ENCODE peak calls at places on chromosomes 12 and 14, in four cellular contexts. V, T, J and P are unnamed samples.

GRCh38 chr12:19148860-19149259 is 19.3 kb downstream of the PLEKHA5 start:
- DNase-seq in V (no peak), T (no peak), J (no peak), P (no peak)

GRCh38 chr12:74849801-74850200 is 312.2 kb downstream of the ATXN7L3B start:
- DNase-seq in V (no peak), T (no peak), J (no peak), P (no peak)

GRCh38 chr14:21229821-21230220 is 39.4 kb downstream of the HNRNPC start:
- DNase-seq in V (no peak), T (no peak), J (no peak), P (no peak)

GRCh38 chr14:101290681-101291080 is 270.6 kb upstream of the DIO3 start:
- DNase-seq in V (no peak), T (no peak), J (no peak), P (no peak)

GRCh38 chr12:64598831-64599230 is 11.5 kb upstream of the RASSF3 start:
- DNase-seq in V (no peak), T (no peak), J (no peak), P (no peak)

GRCh38 chr12:19236656-19237055 is 107.1 kb downstream of the PLEKHA5 start:
- DNase-seq in V (no peak), T (no peak), J (no peak), P (no peak)

GRCh38 chr12:93379432-93380308 is 1.9 kb downstream of the NUDT4 start:
- DNase-seq in V (no peak), T (no peak), J (no peak), P (no peak)

GRCh38 chr12:122981036-122981471 is 573 bp downstream of the ARL6IP4 start:
- DNase-seq in V (peak), T (no peak), J (no peak), P (no peak)

GRCh38 chr14:87156878-87157277 is 836.1 kb downstream of the GALC start:
- DNase-seq in V (no peak), T (no peak), J (no peak), P (no peak)

GRCh38 chr14:58491593-58491992 is 64.1 kb downstream of the KIAA0586 start:
- DNase-seq in V (no peak), T (no peak), J (no peak), P (no peak)

GRCh38 chr12:3224530-3224903 is 147.3 kb downstream of the TSPAN9 start:
- DNase-seq in V (no peak), T (no peak), J (no peak), P (no peak)

GRCh38 chr12:43599066-43599465 is 47.1 kb upstream of the ADAMTS20 start:
- DNase-seq in V (no peak), T (no peak), J (no peak), P (no peak)

GRCh38 chr12:49061157-49061650 is 610 bp upstream of the KMT2D start:
- DNase-seq in V (no peak), T (no peak), J (no peak), P (no peak)

GRCh38 chr14:99674064-99674650 is 9.9 kb upstream of the CYP46A1 start:
- DNase-seq in V (no peak), T (no peak), J (no peak), P (no peak)

GRCh38 chr14:96069421-96069820 is 30.3 kb downstream of the C14orf132 start:
- DNase-seq in V (no peak), T (no peak), J (no peak), P (no peak)

GRCh38 chr12:6452245-6452731 is 446 bp downstream of the TAPBPL start:
- DNase-seq in V (no peak), T (no peak), J (no peak), P (no peak)

GRCh38 chr14:102264775-102265174 is 40.2 kb downstream of the MOK start:
- DNase-seq in V (no peak), T (no peak), J (no peak), P (no peak)

GRCh38 chr14:84217066-84217465 is 1312.9 kb upstream of the FLRT2 start:
- DNase-seq in V (no peak), T (no peak), J (no peak), P (no peak)

GRCh38 chr12:4539167-4539870 is 629 bp downstream of the RAD51AP1 start:
- DNase-seq in V (no peak), T (no peak), J (no peak), P (no peak)

GRCh38 chr12:123071401-123072304 is 79.2 kb downstream of the PITPNM2 start:
- DNase-seq in V (no peak), T (no peak), J (no peak), P (no peak)

GRCh38 chr12:103813426-103813825 is 27.6 kb downstream of the NT5DC3 start:
- DNase-seq in V (no peak), T (no peak), J (no peak), P (no peak)

GRCh38 chr14:102929349-102930137 is 7.1 kb downstream of the AMN start:
- DNase-seq in V (no peak), T (no peak), J (no peak), P (no peak)

GRCh38 chr14:94880805-94881204 is 110.9 kb upstream of the GSC start:
- DNase-seq in V (no peak), T (no peak), J (no peak), P (no peak)

GRCh38 chr14:63453443-63453936 is 89.7 kb downstream of the PPP2R5E start:
- DNase-seq in V (no peak), T (no peak), J (no peak), P (no peak)

GRCh38 chr12:91507754-91508153 is 325.1 kb upstream of the DCN start:
- DNase-seq in V (no peak), T (no peak), J (no peak), P (no peak)

GRCh38 chr12:50934371-50934851 is 17.9 kb upstream of the HIGD1C start:
- DNase-seq in V (no peak), T (no peak), J (no peak), P (no peak)

GRCh38 chr14:77052281-77053044 is 24.0 kb upstream of the IRF2BPL start:
- DNase-seq in V (no peak), T (no peak), J (no peak), P (no peak)

GRCh38 chr12:94761559-94761958 is 111.2 kb upstream of the TMCC3 start:
- DNase-seq in V (no peak), T (no peak), J (no peak), P (no peak)

GRCh38 chr12:66409195-66409871 is 107.0 kb downstream of the HELB start:
- DNase-seq in V (no peak), T (no peak), J (peak), P (no peak)

GRCh38 chr12:109890620-109891019 is 9.5 kb upstream of the TCHP start:
- DNase-seq in V (no peak), T (no peak), J (no peak), P (no peak)

GRCh38 chr12:110966081-110966760 is 45.8 kb upstream of the MYL2 start:
- DNase-seq in V (no peak), T (no peak), J (no peak), P (no peak)

GRCh38 chr14:90429764-90430163 is 32.9 kb downstream of the CALM1 start:
- DNase-seq in V (no peak), T (no peak), J (no peak), P (no peak)

GRCh38 chr12:114668151-114668891 is 15.7 kb downstream of the TBX3 start:
- DNase-seq in V (peak), T (no peak), J (no peak), P (peak)

GRCh38 chr12:54398995-54399793 is 14.7 kb upstream of the ZNF385A start:
- DNase-seq in V (peak), T (no peak), J (no peak), P (peak)

GRCh38 chr12:128961308-128961923 is 108.1 kb downstream of the GLT1D1 start:
- DNase-seq in V (no peak), T (no peak), J (no peak), P (no peak)
- TF ChIP-seq SPI1 in V (no peak), T (no peak), J (no peak), P (no peak)

GRCh38 chr14:69091695-69092094 is 61.2 kb downstream of the DCAF5 start:
- DNase-seq in V (no peak), T (no peak), J (no peak), P (no peak)

GRCh38 chr14:69092840-69093422 is 60.0 kb downstream of the DCAF5 start:
- DNase-seq in V (no peak), T (no peak), J (no peak), P (no peak)

GRCh38 chr14:69094481-69094880 is 58.4 kb downstream of the DCAF5 start:
- DNase-seq in V (peak), T (no peak), J (no peak), P (no peak)

GRCh38 chr14:69096766-69097475 is 56.0 kb downstream of the DCAF5 start:
- DNase-seq in V (no peak), T (no peak), J (no peak), P (no peak)

GRCh38 chr14:69093551-69094421 is 59.1 kb downstream of the DCAF5 start:
- DNase-seq in V (no peak), T (no peak), J (no peak), P (no peak)
- TF ChIP-seq POLR2AphosphoS5 in V (no peak), T (no peak), J (no peak), P (no peak)

DNA sequence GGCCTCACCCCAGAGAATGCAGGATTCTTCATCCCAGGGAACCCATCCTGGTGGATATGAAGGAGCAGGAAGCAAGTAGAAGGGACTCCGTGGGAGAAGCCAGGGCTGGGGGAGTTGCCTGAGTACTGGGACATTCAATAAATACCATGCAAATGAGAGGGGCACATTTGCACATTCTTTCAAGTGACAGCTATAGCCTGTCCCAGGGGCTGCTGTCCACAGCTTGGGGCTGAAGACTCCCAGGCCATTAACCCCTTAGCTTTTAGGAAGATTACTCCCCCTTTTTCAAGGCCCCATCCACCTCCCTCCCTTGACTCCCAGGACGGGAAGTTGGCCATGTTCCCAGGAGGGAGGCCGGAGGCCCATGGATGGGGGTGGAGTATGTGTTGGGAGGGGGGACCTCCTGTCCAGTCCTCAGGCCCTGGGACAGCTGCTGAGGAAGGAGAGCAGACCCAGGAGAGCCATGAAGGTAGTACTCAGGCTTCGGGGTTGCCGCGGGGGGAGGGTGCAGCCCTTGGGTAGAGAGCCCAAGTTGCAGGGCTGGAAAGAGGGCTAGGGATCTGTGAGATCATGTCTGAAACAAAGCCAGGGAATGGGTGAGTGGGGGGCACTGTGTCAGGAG is 974 bp upstream of the TNS2 start:
- DNase-seq in V (peak), T (no peak), J (no peak), P (no peak)
- TF ChIP-seq SPI1 in V (no peak), T (no peak), J (no peak), P (no peak)

GRCh38 chr12:102061096-102061555 is 665 bp downstream of the WASHC3 start:
- DNase-seq in V (no peak), T (peak), J (peak), P (no peak)
- TF ChIP-seq POLR2AphosphoS5 in V (no peak), T (no peak), J (no peak), P (peak)

GRCh38 chr12:179885-180284 is 34.1 kb downstream of the SLC6A12 start:
- DNase-seq in V (no peak), T (no peak), J (no peak), P (no peak)

GRCh38 chr12:178715-179109 is 35.2 kb downstream of the SLC6A12 start:
- DNase-seq in V (no peak), T (no peak), J (no peak), P (no peak)

GRCh38 chr12:177980-178714 is 35.8 kb downstream of the SLC6A12 start:
- DNase-seq in V (no peak), T (no peak), J (no peak), P (no peak)

GRCh38 chr12:180445-180844 is 33.5 kb downstream of the SLC6A12 start:
- DNase-seq in V (no peak), T (peak), J (peak), P (peak)

DNA sequence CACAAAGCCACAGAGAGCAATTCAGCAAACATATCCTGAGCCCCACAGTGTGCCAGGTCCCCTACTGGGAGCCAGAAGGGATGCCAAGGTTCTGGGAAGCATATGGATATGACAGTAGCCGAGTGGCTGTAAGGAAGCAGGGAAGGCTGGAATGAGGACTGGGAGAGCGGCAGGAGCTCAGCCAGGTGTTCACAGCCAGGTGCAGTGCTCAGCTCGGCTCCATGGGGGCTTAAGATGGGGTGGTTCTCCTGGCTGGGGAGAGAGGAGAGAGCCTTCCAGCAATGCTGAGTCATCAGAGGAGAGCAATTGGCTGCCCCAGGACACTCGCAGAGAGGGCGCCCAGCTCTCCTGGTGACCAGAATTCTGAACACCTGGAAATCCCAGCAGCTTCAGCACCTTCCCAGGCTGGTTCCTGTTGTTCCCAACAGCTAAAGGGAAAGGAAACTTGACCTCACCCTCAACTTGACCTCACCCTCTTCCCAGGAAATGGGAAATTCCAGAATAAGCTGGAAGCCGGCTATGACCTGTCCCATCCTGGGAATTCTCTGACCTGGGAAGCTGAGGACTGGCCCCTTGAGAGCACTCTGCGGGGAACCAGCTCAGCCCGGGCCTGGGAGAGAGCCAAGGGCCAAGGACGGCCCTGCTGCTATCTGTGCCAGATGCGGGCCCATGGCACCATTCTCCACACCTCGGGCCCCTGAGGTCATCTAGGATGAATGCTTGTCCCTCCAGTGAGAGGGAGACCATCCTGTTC is 34.6 kb downstream of the SLC6A12 start:
- DNase-seq in V (no peak), T (no peak), J (no peak), P (no peak)
- TF ChIP-seq SPI1 in V (no peak), T (no peak), J (no peak), P (no peak)

GRCh38 chr14:60164717-60165546 is at the start of gene DHRS7:
- DNase-seq in V (peak), T (peak), J (peak), P (peak)
- TF ChIP-seq POLR2AphosphoS5 in V (no peak), T (peak), J (peak), P (peak)